ENCODE peak calls at places on chromosomes 2 and 18, in ten cellular contexts. D is stimulated activated effector memory CD8-positive, alpha-beta T cell treated with anti-CD3 and anti-CD28 coated beads, Interleukin-12 subunit alpha, Interleukin-12 subunit beta, amount 100 ng/mL, for 72 hours; P is A673; G is fibroblast of gingiva; M is skeletal muscle cell; I is GM04504; V is myocyte; Q is PC-9; X is activated T-helper 9 cell treated with anti-CD3 and anti-CD28 coated beads, Interleukin-2, amount 50 U/mL, for 16 hours; B is ELR. F is an unnamed sample.

GRCh38 chr2:8148260-8148880 is 533.5 kb upstream of the ID2 start:
- DNase-seq in B (peak), D (no peak), G (peak), X (no peak), P (no peak), M (peak), V (peak), I (peak), Q (peak), F (no peak)

GRCh38 chr2:20491739-20492531 is 45.1 kb downstream of the RHOB start:
- DNase-seq in M (no peak), V (no peak), G (no peak), X (no peak), Q (no peak), P (no peak), I (no peak), B (no peak), D (no peak), F (no peak)

GRCh38 chr2:30355306-30355705 is 91.7 kb upstream of the LCLAT1 start:
- DNase-seq in I (no peak), D (no peak), P (no peak), M (no peak), B (no peak), G (no peak), Q (no peak), V (no peak), X (no peak), F (no peak)

GRCh38 chr2:229425573-229425972 is 154.5 kb upstream of the PID1 start:
- DNase-seq in X (no peak), Q (no peak), V (no peak), G (no peak), P (no peak), D (no peak), M (no peak), B (no peak), I (no peak), F (no peak)

GRCh38 chr2:168787098-168787781 is 15.2 kb upstream of the NOSTRIN start:
- DNase-seq in D (no peak), Q (no peak), V (no peak), B (no peak), M (no peak), X (no peak), I (no peak), G (no peak), P (no peak), F (no peak)

GRCh38 chr2:99476629-99477028 is 13.2 kb downstream of the REV1 start:
- DNase-seq in D (no peak), Q (no peak), M (no peak), I (no peak), B (no peak), P (no peak), G (no peak), V (no peak), X (no peak), F (no peak)

GRCh38 chr2:8537572-8538155 is 144.2 kb upstream of the ID2 start:
- DNase-seq in B (no peak), G (no peak), D (no peak), X (no peak), Q (no peak), P (no peak), M (no peak), V (no peak), I (no peak), F (no peak)

GRCh38 chr2:120314656-120315366 is 31.1 kb upstream of the INHBB start:
- DNase-seq in P (no peak), X (no peak), G (no peak), D (no peak), V (no peak), Q (no peak), B (no peak), M (no peak), I (no peak), F (no peak)

GRCh38 chr2:230868947-230869690 is 4.4 kb downstream of the ITM2C start:
- DNase-seq in G (no peak), M (no peak), Q (no peak), X (no peak), D (peak), V (no peak), B (no peak), P (peak), I (no peak), F (no peak)

GRCh38 chr18:39911716-39912115 is 2043.3 kb upstream of the PIK3C3 start:
- DNase-seq in V (no peak), B (no peak), I (no peak), P (no peak), X (no peak), D (no peak), G (no peak), Q (no peak), M (no peak), F (no peak)

GRCh38 chr2:219058541-219059374 is 2.0 kb downstream of the IHH start:
- DNase-seq in B (peak), Q (no peak), G (no peak), I (no peak), V (peak), M (no peak), D (peak), X (no peak), P (no peak), F (no peak)

GRCh38 chr2:9972621-9973445 is 21.3 kb downstream of the GRHL1 start:
- DNase-seq in Q (peak), V (peak), X (no peak), I (no peak), M (peak), B (peak), D (no peak), G (peak), P (no peak), F (no peak)